ENCODE peak calls at places on chromosomes 13 and 19, in nine cellular contexts. N, Q, V, T, S, R, K, Y and E are unnamed samples.

GRCh38 chr19:7373862-7374261 is 25.1 kb downstream of the ARHGEF18 start:
- DNase-seq in V (no peak), Q (peak; percentile 72), K (no peak), S (no peak), R (no peak), T (peak; percentile 53), Y (no peak), N (no peak), E (peak; percentile 56)

GRCh38 chr19:14530005-14530348 is 583 bp downstream of the TECR start:
- DNase-seq in K (no peak), V (no peak), R (no peak), Y (no peak), N (no peak), T (peak; percentile 92), Q (peak; percentile 31), S (no peak), E (no peak)

GRCh38 chr19:21463449-21464105 is 41.8 kb upstream of the ZNF429 start:
- DNase-seq in S (peak; percentile 31), Q (peak; percentile 30), R (no peak), Y (peak; percentile 13), K (no peak), V (peak; percentile 91), N (no peak), T (no peak), E (peak; percentile 56)

GRCh38 chr13:27966641-27967202 is 2.4 kb downstream of the CDX2 start:
- DNase-seq in Q (no peak), T (peak; percentile 56), V (no peak), S (peak; percentile 36), K (no peak), N (no peak), Y (no peak), R (no peak), E (no peak)

GRCh38 chr19:18284710-18285430 is 3.4 kb upstream of the JUND start:
- DNase-seq in V (no peak), N (no peak), K (no peak), Y (no peak), T (no peak), R (no peak), Q (no peak), S (no peak), E (no peak)

GRCh38 chr13:99385161-99385560 is 78.0 kb upstream of the GPR183 start:
- DNase-seq in S (no peak), Y (no peak), N (no peak), T (no peak), R (no peak), V (no peak), Q (no peak), K (no peak), E (no peak)

GRCh38 chr19:38360351-38360750 is 14.0 kb upstream of the PSMD8 start:
- DNase-seq in N (no peak), R (no peak), T (no peak), S (no peak), Y (no peak), Q (no peak), V (no peak), K (no peak), E (no peak)

GRCh38 chr19:42290523-42291436 is 11.2 kb upstream of the PRR19 start:
- DNase-seq in V (peak; percentile 79), S (no peak), K (no peak), N (no peak), R (no peak), Q (peak; percentile 46), T (peak; percentile 75), Y (peak; percentile 59), E (no peak)

GRCh38 chr19:42634409-42635232 is 39.9 kb upstream of the CEACAM8 start:
- DNase-seq in R (peak; percentile 68), S (peak; percentile 26), Y (no peak), K (no peak), T (peak; percentile 69), N (no peak), Q (peak; percentile 46), V (peak; percentile 36), E (peak; percentile 65)

GRCh38 chr19:15563325-15563794 is 51.7 kb upstream of the CYP4F8 start:
- DNase-seq in V (no peak), S (peak; percentile 70), T (no peak), Y (no peak), R (no peak), Q (peak; percentile 55), N (peak; percentile 36), K (no peak), E (peak; percentile 41)

GRCh38 chr13:109369357-109370052 is 416.9 kb downstream of the IRS2 start:
- DNase-seq in K (no peak), V (no peak), S (no peak), Q (no peak), T (no peak), Y (no peak), N (no peak), R (no peak), E (no peak)

GRCh38 chr19:21022996-21023395 is 2.5 kb downstream of the ZNF430 start:
- DNase-seq in V (no peak), R (no peak), Q (no peak), N (no peak), Y (no peak), T (no peak), S (no peak), K (no peak), E (peak; percentile 66)

GRCh38 chr19:15629003-15629880 is 11.5 kb upstream of the CYP4F3 start:
- DNase-seq in T (peak; percentile 87), R (peak; percentile 78), S (peak; percentile 94), K (peak; percentile 16), Q (peak; percentile 68), V (peak; percentile 76), N (peak; percentile 21), Y (peak; percentile 81), E (peak; percentile 80)

GRCh38 chr13:50650478-50650877 is 193.0 kb downstream of the DLEU7 start:
- DNase-seq in K (no peak), R (no peak), T (no peak), Q (no peak), S (no peak), N (no peak), V (no peak), Y (no peak), E (no peak)

GRCh38 chr13:56864451-56864850 is 276.3 kb upstream of the PRR20A start:
- DNase-seq in V (no peak), T (no peak), Q (no peak), Y (no peak), S (no peak), K (no peak), N (peak; percentile 14), R (no peak), E (peak; percentile 8)

GRCh38 chr13:78319101-78319627 is 284.2 kb downstream of the POU4F1 start:
- DNase-seq in N (no peak), K (no peak), R (no peak), Y (no peak), T (no peak), V (no peak), S (no peak), Q (no peak), E (no peak)

GRCh38 chr19:9848060-9848459 is 12.9 kb downstream of the PIN1 start:
- DNase-seq in N (peak; percentile 17), V (no peak), Y (no peak), T (peak; percentile 63), K (no peak), Q (no peak), R (peak; percentile 53), S (no peak), E (peak; percentile 49)